ENCODE peak calls at places on chromosomes 5 and 9, in six cellular contexts. Z is sigmoid colon, U is MM.1S, V is fibroblast of villous mesenchyme, E is heart right ventricle, R is colonic mucosa. W is an unnamed sample.
A peak's percentile ranks its signal among the peaks of the same experiment; 100 is the strongest.

GRCh38 chr9:92654481-92655301 is 15.2 kb downstream of the IPPK start:
- DNase-seq in Z (no peak), V (no peak), R (no peak), E (no peak), U (no peak), W (no peak)

GRCh38 chr5:127814225-127814973 is 111.2 kb downstream of the CCDC192 start:
- DNase-seq in E (no peak), U (no peak), R (no peak), Z (no peak), V (peak; percentile 69), W (no peak)

GRCh38 chr9:102569436-102569835 is 425.7 kb upstream of the CYLC2 start:
- DNase-seq in V (no peak), R (no peak), U (no peak), Z (no peak), E (no peak), W (no peak)

GRCh38 chr9:87771251-87772006 is 45.5 kb downstream of the CTSL start:
- DNase-seq in U (no peak), V (no peak), R (no peak), Z (no peak), E (peak; percentile 31), W (no peak)

GRCh38 chr5:172868924-172869565 is 35.0 kb downstream of the ERGIC1 start:
- DNase-seq in E (peak; percentile 80), V (peak; percentile 95), U (no peak), Z (peak; percentile 98), R (no peak), W (no peak)

GRCh38 chr9:73863924-73864323 is 633.2 kb upstream of the RORB start:
- DNase-seq in U (no peak), Z (no peak), E (no peak), V (peak; percentile 29), R (no peak), W (no peak)

GRCh38 chr9:86079421-86080111 is 19.8 kb downstream of the GOLM1 start:
- DNase-seq in R (no peak), E (no peak), V (peak; percentile 41), Z (no peak), U (no peak), W (no peak)

GRCh38 chr9:112861638-112862555 is 28.8 kb downstream of the SLC46A2 start:
- DNase-seq in U (no peak), V (peak; percentile 47), E (peak; percentile 22), Z (peak; percentile 69), R (no peak), W (no peak)

GRCh38 chr5:138706655-138707480 is 46.4 kb upstream of the CTNNA1 start:
- DNase-seq in V (peak; percentile 69), U (no peak), E (no peak), Z (no peak), R (no peak), W (no peak)

GRCh38 chr5:117299940-117300339 is 725.3 kb upstream of the SEMA6A start:
- DNase-seq in V (no peak), Z (no peak), E (no peak), R (no peak), U (no peak), W (no peak)

GRCh38 chr9:16278420-16278999 is 592.0 kb downstream of the BNC2 start:
- DNase-seq in E (no peak), R (no peak), Z (no peak), U (no peak), V (no peak), W (no peak)

GRCh38 chr9:122206118-122207046 is 22.4 kb downstream of the LHX6 start:
- DNase-seq in E (no peak), R (no peak), U (no peak), V (peak; percentile 33), Z (no peak), W (no peak)

GRCh38 chr9:34744295-34745221 is 34.6 kb upstream of the CCL21 start:
- DNase-seq in R (peak; percentile 22), V (peak; percentile 56), Z (peak; percentile 79), E (no peak), U (no peak), W (no peak)

GRCh38 chr9:99544526-99544925 is 277.2 kb upstream of the NR4A3 start:
- DNase-seq in E (no peak), V (no peak), R (no peak), U (no peak), Z (no peak), W (no peak)

GRCh38 chr9:30015073-30015472 is 2369.4 kb upstream of the ACO1 start:
- DNase-seq in E (no peak), R (no peak), U (no peak), V (no peak), Z (no peak), W (no peak)

GRCh38 chr5:161342886-161343285 is 203.6 kb downstream of the GABRB2 start:
- DNase-seq in U (no peak), R (no peak), E (no peak), Z (no peak), V (no peak), W (no peak)

GRCh38 chr5:15500326-15500958 is 462 bp downstream of the FBXL7 start:
- DNase-seq in V (peak; percentile 29), E (peak; percentile 75), R (peak; percentile 39), U (no peak), Z (peak; percentile 81), W (no peak)

GRCh38 chr5:37996918-37997317 is 157.1 kb upstream of the GDNF start:
- DNase-seq in V (no peak), E (no peak), Z (no peak), U (no peak), R (no peak), W (no peak)

DNA sequence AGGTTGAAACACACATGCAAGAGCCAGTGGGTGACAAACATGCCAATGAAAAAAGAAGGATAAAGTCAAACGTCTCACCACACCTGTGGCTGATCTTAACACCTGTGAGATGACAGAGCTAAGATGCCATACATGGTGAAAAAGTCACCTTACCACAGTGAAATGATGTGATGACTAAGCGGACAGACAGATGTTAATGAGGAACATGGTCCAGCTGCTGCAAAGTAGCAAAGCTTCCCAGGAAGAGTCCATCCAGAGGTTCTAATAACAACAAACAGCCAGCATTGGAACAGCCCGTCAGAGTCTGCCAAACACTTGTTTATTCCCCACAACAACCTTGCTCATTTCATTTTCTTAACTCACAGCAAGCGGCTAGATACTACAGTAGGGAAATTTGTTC is 1.9 kb downstream of the KIAA1191 start:
- DNase-seq in Z (no peak), E (no peak), V (peak; percentile 46), R (no peak), U (no peak), W (no peak)
- H3K4me3 ChIP-seq in Z (no peak overlapping the region), E (no peak overlapping the region), V (peak overlapping the region; percentile 26), R (no peak overlapping the region), U (no peak overlapping the region), W (no peak overlapping the region)

GRCh38 chr9:20662156-20662555 is 21.9 kb upstream of the FOCAD start:
- DNase-seq in Z (no peak), E (no peak), V (no peak), U (no peak), R (no peak), W (no peak)
- H3K4me3 ChIP-seq in Z (no peak overlapping the region), E (no peak overlapping the region), V (no peak overlapping the region), U (no peak overlapping the region), R (no peak overlapping the region), W (no peak overlapping the region)

GRCh38 chr9:89626741-89627265 is 22.0 kb downstream of the GADD45G start:
- DNase-seq in Z (no peak), R (no peak), E (no peak), V (no peak), U (no peak), W (no peak)
- H3K4me3 ChIP-seq in Z (no peak overlapping the region), R (no peak overlapping the region), E (no peak overlapping the region), V (no peak overlapping the region), U (no peak overlapping the region), W (no peak overlapping the region)

DNA sequence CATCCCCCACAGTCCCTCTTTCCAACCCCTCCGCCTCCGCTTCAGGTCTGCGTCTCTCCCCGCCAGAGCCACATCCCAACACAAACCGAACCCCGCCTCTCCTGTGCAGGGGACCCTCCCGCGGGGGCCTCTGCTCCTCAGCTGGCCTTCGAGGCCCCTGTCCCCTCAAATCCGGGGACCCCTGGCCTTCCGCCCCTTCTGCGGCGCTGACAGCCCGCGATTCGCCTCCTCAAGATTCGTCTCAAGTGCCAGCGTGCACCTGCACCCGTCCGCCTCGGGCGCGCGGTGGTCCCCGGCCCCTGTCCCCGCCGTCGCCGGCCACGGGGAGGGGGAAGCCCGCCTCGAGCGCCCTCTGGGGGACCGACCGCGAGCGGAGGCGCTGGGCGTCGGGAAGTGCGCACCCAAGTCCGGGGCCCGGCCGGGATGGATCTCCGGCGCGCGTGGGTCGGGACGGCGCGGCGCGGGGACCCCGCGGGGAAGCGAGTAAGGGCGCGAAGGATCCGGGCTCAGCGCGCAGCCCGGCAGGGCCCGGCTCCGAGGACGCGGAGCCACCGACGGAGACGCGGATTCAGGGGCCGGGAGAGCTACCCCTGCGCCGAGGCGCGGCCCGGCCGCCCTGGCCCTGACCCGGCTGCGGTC is 623 bp downstream of the FLT4 start:
- DNase-seq in Z (peak; percentile 64), V (no peak), R (no peak), U (no peak), E (no peak), W (no peak)
- H3K4me3 ChIP-seq in Z (no peak overlapping the region), V (peak overlapping the region; percentile 21), R (peak overlapping the region; percentile 27), U (no peak overlapping the region), E (peak overlapping the region; percentile 54), W (no peak overlapping the region)

GRCh38 chr9:91060520-91061343 is 259.1 kb downstream of the SYK start:
- DNase-seq in Z (peak; percentile 79), R (peak; percentile 44), V (peak; percentile 98), E (no peak), U (no peak), W (no peak)
- H3K4me3 ChIP-seq in Z (no peak overlapping the region), R (no peak overlapping the region), V (peak overlapping the region; percentile 21), E (no peak overlapping the region), U (no peak overlapping the region), W (no peak overlapping the region)

GRCh38 chr9:114500583-114501292 is 4.5 kb downstream of the WHRN start:
- DNase-seq in R (no peak), Z (no peak), E (no peak), V (no peak), U (no peak), W (no peak)
- H3K4me3 ChIP-seq in R (no peak overlapping the region), Z (no peak overlapping the region), E (no peak overlapping the region), V (no peak overlapping the region), U (peak overlapping the region; percentile 80), W (no peak overlapping the region)

GRCh38 chr9:8869812-8870211 is 1070.2 kb upstream of the DMAC1 start:
- DNase-seq in E (no peak), V (no peak), Z (no peak), R (no peak), U (no peak), W (no peak)

GRCh38 chr9:8871396-8871795 is 1071.8 kb upstream of the DMAC1 start:
- DNase-seq in Z (no peak), V (no peak), U (no peak), R (no peak), E (no peak), W (no peak)

GRCh38 chr9:8874482-8874881 is 1074.9 kb upstream of the DMAC1 start:
- DNase-seq in Z (no peak), R (no peak), E (no peak), V (no peak), U (no peak), W (no peak)

GRCh38 chr9:8872802-8873201 is 1073.2 kb upstream of the DMAC1 start:
- DNase-seq in V (no peak), E (no peak), U (no peak), R (no peak), Z (no peak), W (no peak)

GRCh38 chr9:8871796-8872470 is 1072.4 kb upstream of the DMAC1 start:
- DNase-seq in E (no peak), V (no peak), R (no peak), Z (no peak), U (no peak), W (no peak)
- H3K4me3 ChIP-seq in E (no peak overlapping the region), V (no peak overlapping the region), R (no peak overlapping the region), Z (no peak overlapping the region), U (no peak overlapping the region), W (no peak overlapping the region)